ENCODE peak calls at places on chromosomes 4 and X, in seven cellular contexts. Z, I, V, A, U, H and R are unnamed samples.

GRCh38 chrX:130691576-130691975 is 211.4 kb downstream of the ENOX2 start:
- DNase-seq in Z (no peak), I (no peak), V (no peak), A (no peak), U (no peak), H (no peak), R (no peak)

GRCh38 chr4:7763788-7764187 is 175.9 kb downstream of the AFAP1 start:
- DNase-seq in Z (no peak), I (no peak), V (no peak), A (no peak), U (no peak), H (no peak), R (no peak)

GRCh38 chrX:72316408-72317079 is 10.8 kb upstream of the CITED1 start:
- DNase-seq in Z (no peak), I (no peak), V (no peak), A (no peak), U (no peak), H (no peak), R (no peak)

GRCh38 chr4:139522457-139522856 is 33.6 kb downstream of the SETD7 start:
- DNase-seq in Z (no peak), I (no peak), V (no peak), A (no peak), U (no peak), H (no peak), R (no peak)

GRCh38 chr4:86015412-86016350 is 344.2 kb downstream of the MAPK10 start:
- DNase-seq in Z (no peak), I (no peak), V (no peak), A (no peak), U (no peak), H (no peak), R (no peak)

GRCh38 chr4:94325835-94326234 is 16.8 kb downstream of the HPGDS start:
- DNase-seq in Z (no peak), I (no peak), V (no peak), A (no peak), U (no peak), H (peak; percentile 23), R (peak; percentile 22)

GRCh38 chr4:6772223-6772928 is 10.2 kb upstream of the KIAA0232 start:
- DNase-seq in Z (no peak), I (no peak), V (no peak), A (peak; percentile 23), U (no peak), H (no peak), R (no peak)

GRCh38 chr4:184787766-184788503 is 37.8 kb downstream of the ACSL1 start:
- DNase-seq in Z (no peak), I (no peak), V (no peak), A (no peak), U (no peak), H (no peak), R (no peak)

GRCh38 chr4:185039508-185040273 is 21.4 kb downstream of the HELT start:
- DNase-seq in Z (no peak), I (peak; percentile 62), V (peak; percentile 50), A (no peak), U (no peak), H (peak; percentile 71), R (peak; percentile 93)

GRCh38 chr4:109065006-109065405 is 237.5 kb downstream of the COL25A1 start:
- DNase-seq in Z (no peak), I (no peak), V (no peak), A (no peak), U (no peak), H (no peak), R (no peak)

GRCh38 chrX:105567046-105567445 is 255.3 kb upstream of the NRK start:
- DNase-seq in Z (no peak), I (no peak), V (no peak), A (no peak), U (no peak), H (no peak), R (no peak)

GRCh38 chr4:161762796-161763195 is 401.0 kb downstream of the FSTL5 start:
- DNase-seq in Z (no peak), I (no peak), V (no peak), A (no peak), U (no peak), H (no peak), R (no peak)

GRCh38 chrX:129823115-129823514 is 20.6 kb downstream of the ZDHHC9 start:
- DNase-seq in Z (no peak), I (peak; percentile 67), V (no peak), A (no peak), U (peak; percentile 5), H (peak; percentile 35), R (peak; percentile 63)